ENCODE peak calls at places on chromosomes 2 and 18, in eight cellular contexts. X, O, Z, F, Q, Y, L and S are unnamed samples.
A peak's percentile ranks its signal among the peaks of the same experiment; 100 is the strongest.

GRCh38 chr18:50461251-50461650 is 86.4 kb downstream of the SKA1 start:
- DNase-seq in Q (no peak), X (no peak), Z (no peak), F (no peak), L (no peak), Y (no peak), O (no peak), S (no peak)

GRCh38 chr2:9914384-9915065 is 37.0 kb upstream of the GRHL1 start:
- DNase-seq in O (no peak), F (no peak), Y (peak; percentile 17), X (peak; percentile 87), L (peak; percentile 71), Z (no peak), Q (no peak), S (no peak)

GRCh38 chr2:65282492-65283053 is 54.9 kb downstream of the ACTR2 start:
- DNase-seq in Q (no peak), X (no peak), L (no peak), F (no peak), O (no peak), Z (no peak), Y (no peak), S (no peak)

GRCh38 chr2:9234680-9235387 is 28.2 kb downstream of the ASAP2 start:
- DNase-seq in X (peak; percentile 99), F (no peak), Q (no peak), L (no peak), Z (no peak), Y (peak; percentile 46), O (no peak), S (no peak)

GRCh38 chr2:100921685-100922161 is 80.4 kb upstream of the RPL31 start:
- DNase-seq in L (no peak), F (no peak), Y (no peak), X (peak; percentile 67), O (no peak), Q (no peak), Z (no peak), S (no peak)

GRCh38 chr2:86193901-86194567 is 1.2 kb downstream of the IMMT start:
- DNase-seq in Z (no peak), O (no peak), L (no peak), Q (no peak), F (no peak), Y (no peak), X (no peak), S (peak; percentile 5)

GRCh38 chr18:77067315-77068061 is 65.1 kb downstream of the MBP start:
- DNase-seq in Q (no peak), O (peak; percentile 43), L (no peak), X (peak; percentile 96), F (no peak), Y (peak; percentile 63), Z (no peak), S (no peak)

GRCh38 chr2:221571391-221572179 is 519 bp downstream of the EPHA4 start:
- DNase-seq in Y (peak; percentile 33), X (peak; percentile 50), Z (no peak), O (peak; percentile 8), Q (no peak), L (peak; percentile 24), F (peak; percentile 38), S (peak; percentile 40)

GRCh38 chr2:71531522-71532047 is 78.2 kb downstream of the DYSF start:
- DNase-seq in Z (no peak), Y (no peak), O (no peak), Q (no peak), L (no peak), F (no peak), X (peak; percentile 71), S (no peak)

GRCh38 chr2:219001577-219002394 is 8.6 kb upstream of the CRYBA2 start:
- DNase-seq in L (peak; percentile 65), Z (peak; percentile 98), O (no peak), Q (peak; percentile 99), Y (peak; percentile 91), F (no peak), X (no peak), S (peak; percentile 99)

GRCh38 chr18:47345996-47346395 is 94.5 kb upstream of the SKOR2 start:
- DNase-seq in Y (no peak), X (no peak), Q (peak; percentile 39), L (no peak), O (no peak), F (no peak), Z (no peak), S (no peak)

GRCh38 chr2:147440694-147441093 is 404.1 kb upstream of the ACVR2A start:
- DNase-seq in Y (no peak), L (no peak), Q (no peak), Z (peak; percentile 76), X (no peak), O (no peak), F (no peak), S (peak; percentile 70)

GRCh38 chr2:240569998-240570530 is 1.8 kb downstream of the RNPEPL1 start:
- DNase-seq in Q (no peak), Z (no peak), L (no peak), F (peak; percentile 6), Y (peak; percentile 34), O (no peak), X (no peak), S (no peak)

GRCh38 chr2:217186565-217187218 is 326.8 kb upstream of the TNP1 start:
- DNase-seq in X (no peak), Z (no peak), Q (no peak), F (no peak), L (no peak), O (no peak), Y (no peak), S (no peak)

GRCh38 chr2:101348851-101349250 is 38.5 kb downstream of the CREG2 start:
- DNase-seq in Q (no peak), X (no peak), Z (no peak), L (no peak), F (no peak), O (no peak), Y (no peak), S (no peak)

GRCh38 chr2:215503381-215503780 is 67.5 kb upstream of the FN1 start:
- DNase-seq in L (no peak), Z (no peak), O (no peak), Q (no peak), F (no peak), Y (no peak), X (no peak), S (no peak)

GRCh38 chr2:39481611-39482010 is 44.5 kb upstream of the MAP4K3 start:
- DNase-seq in Q (no peak), F (no peak), Z (peak; percentile 11), Y (no peak), L (no peak), X (peak; percentile 73), O (no peak), S (no peak)

GRCh38 chr18:11163668-11164067 is 14.3 kb upstream of the PIEZO2 start:
- DNase-seq in Y (no peak), L (peak; percentile 54), Z (no peak), O (no peak), X (no peak), Q (no peak), F (no peak), S (no peak)

GRCh38 chr2:68320118-68320641 is 431 bp upstream of the CNRIP1 start:
- DNase-seq in Q (peak; percentile 69), X (peak; percentile 20), Z (peak; percentile 7), F (no peak), L (no peak), Y (no peak), O (no peak), S (peak; percentile 52)

GRCh38 chr18:63477972-63478371 is 1.2 kb downstream of the SERPINB5 start:
- DNase-seq in Z (no peak), O (no peak), L (no peak), Q (no peak), F (no peak), Y (no peak), X (no peak), S (no peak)

GRCh38 chr2:239025951-239026461 is 178.1 kb downstream of the TWIST2 start:
- DNase-seq in F (no peak), L (no peak), Q (no peak), X (no peak), Y (no peak), Z (no peak), O (no peak), S (no peak)

GRCh38 chr18:24983566-24983965 is 368.4 kb downstream of the ZNF521 start:
- DNase-seq in Y (no peak), O (no peak), Z (no peak), F (no peak), L (no peak), X (no peak), Q (no peak), S (no peak)

GRCh38 chr18:34222396-34223163 is 2.1 kb downstream of the NOL4 start:
- DNase-seq in Y (no peak), Q (peak; percentile 87), Z (peak; percentile 58), O (no peak), L (peak; percentile 23), F (peak; percentile 52), X (peak; percentile 25), S (peak; percentile 85)

GRCh38 chr18:74482697-74483096 is 13.5 kb upstream of the CNDP2 start:
- DNase-seq in Z (no peak), Y (no peak), O (no peak), F (no peak), X (no peak), Q (no peak), L (no peak), S (no peak)

GRCh38 chr2:122029945-122030344 is 274.5 kb downstream of the TSN start:
- DNase-seq in Z (no peak), F (no peak), L (no peak), Y (no peak), Q (no peak), O (no peak), X (no peak), S (no peak)

GRCh38 chr2:64770781-64771334 is 117.1 kb upstream of the SERTAD2 start:
- DNase-seq in F (no peak), X (peak; percentile 94), Y (peak; percentile 38), L (no peak), Q (no peak), Z (no peak), O (no peak), S (no peak)

GRCh38 chr2:23824777-23825212 is 102.1 kb downstream of the ATAD2B start:
- DNase-seq in L (peak; percentile 55), Z (no peak), X (peak; percentile 33), Q (peak; percentile 28), Y (no peak), O (no peak), F (no peak), S (peak; percentile 60)

GRCh38 chr18:63881851-63882250 is 5.7 kb upstream of the SERPINB2 start:
- DNase-seq in L (no peak), Z (no peak), O (no peak), Q (no peak), F (no peak), X (peak; percentile 47), Y (no peak), S (no peak)

GRCh38 chr18:35042389-35043066 is 1.3 kb downstream of the MAPRE2 start:
- DNase-seq in O (no peak), F (no peak), X (peak; percentile 26), L (no peak), Q (no peak), Z (no peak), Y (no peak), S (no peak)

GRCh38 chr2:176445831-176446433 is 176.7 kb downstream of the MTX2 start:
- DNase-seq in X (peak; percentile 74), Q (no peak), Y (no peak), L (no peak), Z (no peak), O (no peak), F (no peak), S (no peak)

GRCh38 chr2:219058541-219059374 is 2.0 kb downstream of the IHH start:
- DNase-seq in O (no peak), Y (peak; percentile 82), Q (no peak), F (no peak), L (no peak), Z (no peak), X (peak; percentile 5), S (no peak)

GRCh38 chr2:39523308-39524044 is 86.4 kb upstream of the MAP4K3 start:
- DNase-seq in Z (no peak), F (no peak), O (no peak), Q (no peak), L (no peak), Y (no peak), X (peak; percentile 97), S (no peak)

GRCh38 chr2:205730191-205730590 is 47.9 kb downstream of the NRP2 start:
- DNase-seq in Q (no peak), L (no peak), X (peak; percentile 64), O (no peak), F (no peak), Z (no peak), Y (no peak), S (no peak)

GRCh38 chr2:187709063-187709462 is 154.8 kb upstream of the TFPI start:
- DNase-seq in X (no peak), Q (no peak), Y (no peak), Z (no peak), F (no peak), L (no peak), O (no peak), S (no peak)